ENCODE peak calls at places on chromosomes 16 and 17, in six cellular contexts. B, R, O, Q, D and T are unnamed samples.

GRCh38 chr17:67055811-67056745 is 11.7 kb downstream of the CACNG1 start:
- DNase-seq in B (no peak), R (no peak), O (no peak), Q (no peak), D (no peak), T (no peak)

GRCh38 chr17:38559880-38560230 is 45.9 kb downstream of the SRCIN1 start:
- DNase-seq in B (no peak), R (no peak), O (no peak), Q (no peak), D (no peak), T (no peak)

GRCh38 chr17:69492410-69493071 is 78.0 kb downstream of the MAP2K6 start:
- DNase-seq in B (no peak), R (peak), O (peak), Q (no peak), D (peak), T (peak)

GRCh38 chr17:8857919-8858318 is 9.6 kb downstream of the PIK3R6 start:
- DNase-seq in B (peak), R (no peak), O (no peak), Q (no peak), D (no peak), T (no peak)

GRCh38 chr17:81419333-81419885 is 24.2 kb downstream of the BAHCC1 start:
- DNase-seq in B (no peak), R (peak), O (no peak), Q (no peak), D (peak), T (peak)

GRCh38 chr17:79515646-79516604 is 94.9 kb downstream of the RBFOX3 start:
- DNase-seq in B (no peak), R (no peak), O (no peak), Q (no peak), D (no peak), T (no peak)

GRCh38 chr17:19239544-19239943 is 2.4 kb downstream of the EPN2 start:
- DNase-seq in B (no peak), R (no peak), O (no peak), Q (no peak), D (no peak), T (no peak)

GRCh38 chr17:31492880-31493655 is 101.6 kb downstream of the RAB11FIP4 start:
- DNase-seq in B (peak), R (no peak), O (no peak), Q (no peak), D (no peak), T (no peak)

GRCh38 chr17:75625813-75626486 is 7.3 kb upstream of the SMIM5 start:
- DNase-seq in B (peak), R (no peak), O (peak), Q (no peak), D (no peak), T (peak)

GRCh38 chr16:67942200-67942509 is 1.8 kb downstream of the LCAT start:
- DNase-seq in B (peak), R (no peak), O (peak), Q (no peak), D (no peak), T (peak)

GRCh38 chr17:28643979-28644781 is 778 bp downstream of the BLTP2 start:
- DNase-seq in B (peak), R (peak), O (peak), Q (no peak), D (peak), T (peak)

GRCh38 chr16:55035037-55035436 is 104.4 kb downstream of the IRX5 start:
- DNase-seq in B (peak), R (peak), O (peak), Q (no peak), D (peak), T (peak)

GRCh38 chr16:12062343-12063003 is 85.9 kb downstream of the SNX29 start:
- DNase-seq in B (no peak), R (peak), O (no peak), Q (no peak), D (peak), T (no peak)

GRCh38 chr17:79812206-79812968 is 15.5 kb upstream of the CBX8 start:
- DNase-seq in B (no peak), R (no peak), O (no peak), Q (no peak), D (no peak), T (no peak)

GRCh38 chr17:30232822-30233427 is 2.6 kb downstream of the SLC6A4 start:
- DNase-seq in B (no peak), R (no peak), O (no peak), Q (no peak), D (no peak), T (no peak)

GRCh38 chr16:1532771-1533170 is 695 bp upstream of the TMEM204 start:
- DNase-seq in B (no peak), R (no peak), O (no peak), Q (no peak), D (no peak), T (no peak)

GRCh38 chr17:78313735-78314648 is 45.9 kb downstream of the SOCS3 start:
- DNase-seq in B (peak), R (peak), O (peak), Q (peak), D (peak), T (peak)

GRCh38 chr17:5587431-5588032 is 3.2 kb upstream of the NLRP1 start:
- DNase-seq in B (peak), R (peak), O (no peak), Q (no peak), D (peak), T (peak)

GRCh38 chr17:836154-836553 is 54.0 kb downstream of the MRM3 start:
- DNase-seq in B (no peak), R (no peak), O (no peak), Q (no peak), D (peak), T (no peak)

GRCh38 chr17:7589891-7590611 is at the start of gene SOX15:
- DNase-seq in B (no peak), R (no peak), O (peak), Q (no peak), D (no peak), T (no peak)

GRCh38 chr17:66373079-66373478 is 70.7 kb downstream of the PRKCA start:
- DNase-seq in B (no peak), R (no peak), O (no peak), Q (no peak), D (no peak), T (no peak)

GRCh38 chr16:1786242-1787055 is 3.7 kb downstream of the NUBP2 start:
- DNase-seq in B (no peak), R (no peak), O (peak), Q (no peak), D (no peak), T (no peak)

GRCh38 chr16:59090501-59090900 is 356.4 kb upstream of the GOT2 start:
- DNase-seq in B (no peak), R (no peak), O (no peak), Q (no peak), D (no peak), T (no peak)

GRCh38 chr16:71807905-71808592 is 585 bp downstream of the AP1G1 start:
- DNase-seq in B (peak), R (no peak), O (no peak), Q (no peak), D (no peak), T (peak)

GRCh38 chr16:60073376-60073775 is 1339.3 kb upstream of the GOT2 start:
- DNase-seq in B (no peak), R (no peak), O (no peak), Q (no peak), D (peak), T (no peak)

GRCh38 chr16:63361032-63361624 is 1324.9 kb upstream of the CDH8 start:
- DNase-seq in B (no peak), R (peak), O (no peak), Q (no peak), D (peak), T (peak)

GRCh38 chr17:15408803-15409202 is 58.6 kb downstream of the CDRT4 start:
- DNase-seq in B (no peak), R (no peak), O (no peak), Q (no peak), D (no peak), T (peak)

GRCh38 chr17:68759343-68760140 is 158.4 kb upstream of the FAM20A start:
- DNase-seq in B (peak), R (peak), O (peak), Q (peak), D (peak), T (peak)

GRCh38 chr16:3804426-3805016 is 76.0 kb downstream of the CREBBP start:
- DNase-seq in B (no peak), R (no peak), O (no peak), Q (no peak), D (no peak), T (no peak)